ENCODE peak calls at places on chromosomes 13 and 19, in five cellular contexts. C is tibial artery, F is breast epithelium, I is cardiac fibroblast, J is fibroblast of mammary gland. Y is an unnamed sample.

GRCh38 chr19:46913198-46913851 is 52.5 kb downstream of the ARHGAP35 start:
- DNase-seq in I (no peak), J (no peak), F (no peak), C (no peak), Y (no peak)

GRCh38 chr19:54459282-54460229 is 4.0 kb downstream of the LENG9 start:
- DNase-seq in F (no peak), C (no peak), J (no peak), I (no peak), Y (no peak)

GRCh38 chr13:44382635-44383145 is 9.1 kb downstream of the SERP2 start:
- DNase-seq in I (no peak), C (no peak), J (no peak), F (no peak), Y (no peak)

GRCh38 chr13:95106562-95106961 is 194.7 kb downstream of the ABCC4 start:
- DNase-seq in C (no peak), F (no peak), I (peak), J (peak), Y (no peak)

GRCh38 chr13:110471833-110472162 is 89.7 kb downstream of the RAB20 start:
- DNase-seq in I (peak), F (no peak), J (peak), C (peak), Y (peak)

GRCh38 chr13:35724480-35724879 is 248.0 kb upstream of the MAB21L1 start:
- DNase-seq in J (peak), C (no peak), F (no peak), I (peak), Y (no peak)

GRCh38 chr19:52638601-52639000 is 446 bp upstream of the ZNF83 start:
- DNase-seq in I (no peak), F (no peak), C (peak), J (peak), Y (no peak)

GRCh38 chr19:30563691-30564090 is 191.5 kb downstream of the ZNF536 start:
- DNase-seq in I (no peak), F (no peak), C (no peak), J (no peak), Y (no peak)

GRCh38 chr19:2798733-2799132 is 13.4 kb downstream of the THOP1 start:
- DNase-seq in J (peak), I (no peak), F (no peak), C (no peak), Y (no peak)

GRCh38 chr13:107884564-107884963 is 330.8 kb downstream of the LIG4 start:
- DNase-seq in F (no peak), I (no peak), J (no peak), C (no peak), Y (no peak)

GRCh38 chr13:101556676-101557121 is 104.2 kb downstream of the ITGBL1 start:
- DNase-seq in C (peak), J (peak), F (no peak), I (peak), Y (no peak)

GRCh38 chr19:18856385-18857126 is 24.8 kb downstream of the UPF1 start:
- DNase-seq in J (peak), I (peak), F (no peak), C (no peak), Y (no peak)

GRCh38 chr19:57443121-57443696 is 8.1 kb downstream of the ZNF749 start:
- DNase-seq in I (no peak), J (no peak), F (no peak), C (no peak), Y (no peak)

GRCh38 chr13:48891586-48891985 is 84.1 kb upstream of the FNDC3A start:
- DNase-seq in J (peak), C (no peak), I (peak), F (no peak), Y (no peak)

GRCh38 chr13:109840201-109840892 is 54.0 kb upstream of the IRS2 start:
- DNase-seq in F (no peak), C (no peak), I (peak), J (peak), Y (no peak)

GRCh38 chr13:25729201-25729600 is 322.6 kb downstream of the SHISA2 start:
- DNase-seq in C (no peak), F (no peak), I (no peak), J (no peak), Y (no peak)

GRCh38 chr13:25727776-25728175 is 324.0 kb downstream of the SHISA2 start:
- DNase-seq in I (no peak), J (no peak), F (no peak), C (no peak), Y (no peak)

GRCh38 chr13:25727250-25727649 is 324.6 kb downstream of the SHISA2 start:
- DNase-seq in J (no peak), C (no peak), I (no peak), F (peak), Y (no peak)

GRCh38 chr13:25722893-25723292 is 328.9 kb downstream of the SHISA2 start:
- DNase-seq in F (no peak), C (no peak), I (no peak), J (no peak), Y (no peak)

DNA sequence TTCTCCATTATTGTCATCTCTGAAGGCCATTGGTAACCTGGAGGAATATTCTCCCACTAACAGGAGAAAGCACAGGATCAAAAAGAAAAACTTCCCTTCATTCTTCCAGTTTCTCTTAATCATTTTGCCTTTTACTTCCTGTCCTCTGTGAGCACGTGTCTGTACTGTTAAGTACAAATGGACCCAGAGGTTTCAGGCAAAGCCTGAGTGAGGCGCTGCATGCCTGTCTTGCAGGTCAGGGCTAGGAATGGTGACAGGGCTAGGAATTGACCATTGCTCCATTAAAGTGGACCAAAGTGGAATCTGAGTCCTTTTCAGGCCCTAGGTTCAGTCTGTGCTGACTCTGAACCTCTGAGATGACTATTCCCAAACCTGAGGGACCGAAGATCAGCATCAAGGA is 326.7 kb downstream of the SHISA2 start:
- DNase-seq in I (no peak), F (no peak), J (no peak), C (no peak), Y (no peak)
- TF ChIP-seq CTCF in I (no peak), F (no peak), J (no peak), C (no peak), Y (no peak)

DNA sequence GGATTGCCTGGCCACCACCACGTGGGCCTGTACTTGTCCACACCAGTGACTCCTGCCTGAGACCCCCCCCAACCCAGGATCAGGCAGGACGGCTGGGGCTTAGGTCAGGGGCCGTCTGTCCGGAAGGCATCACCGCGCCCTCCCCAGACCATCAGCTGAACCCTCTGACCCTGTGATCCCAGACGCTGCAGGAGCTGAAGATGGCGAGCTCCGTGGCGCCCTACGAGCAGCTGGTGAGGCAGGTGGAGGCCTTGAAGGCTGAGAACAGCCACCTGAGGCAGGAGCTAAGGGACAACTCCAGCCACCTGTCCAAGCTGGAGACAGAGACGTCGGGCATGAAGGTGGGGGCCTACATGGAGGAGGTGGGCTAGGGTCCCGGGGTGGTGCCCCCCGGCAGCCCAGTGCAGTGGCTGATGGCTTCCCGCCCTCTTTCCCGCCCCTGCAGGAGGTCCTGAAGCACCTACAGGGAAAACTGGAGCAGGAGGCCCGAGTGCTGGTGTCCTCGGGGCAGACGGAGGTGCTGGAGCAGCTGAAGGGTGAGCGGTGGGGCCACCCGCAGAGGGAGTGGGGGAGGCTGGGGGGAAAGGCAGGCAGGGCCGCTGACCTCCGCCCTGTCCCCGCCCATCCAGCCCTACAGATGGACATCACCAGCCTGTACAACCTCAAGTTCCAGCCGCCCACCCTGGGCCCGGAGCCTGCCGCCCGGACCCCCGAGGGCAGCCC is 3.0 kb downstream of the APC2 start:
- DNase-seq in I (no peak), F (no peak), J (no peak), C (no peak), Y (no peak)
- H3K4me3 ChIP-seq in I (no peak), F (peak), J (no peak), C (no peak), Y (no peak)

DNA sequence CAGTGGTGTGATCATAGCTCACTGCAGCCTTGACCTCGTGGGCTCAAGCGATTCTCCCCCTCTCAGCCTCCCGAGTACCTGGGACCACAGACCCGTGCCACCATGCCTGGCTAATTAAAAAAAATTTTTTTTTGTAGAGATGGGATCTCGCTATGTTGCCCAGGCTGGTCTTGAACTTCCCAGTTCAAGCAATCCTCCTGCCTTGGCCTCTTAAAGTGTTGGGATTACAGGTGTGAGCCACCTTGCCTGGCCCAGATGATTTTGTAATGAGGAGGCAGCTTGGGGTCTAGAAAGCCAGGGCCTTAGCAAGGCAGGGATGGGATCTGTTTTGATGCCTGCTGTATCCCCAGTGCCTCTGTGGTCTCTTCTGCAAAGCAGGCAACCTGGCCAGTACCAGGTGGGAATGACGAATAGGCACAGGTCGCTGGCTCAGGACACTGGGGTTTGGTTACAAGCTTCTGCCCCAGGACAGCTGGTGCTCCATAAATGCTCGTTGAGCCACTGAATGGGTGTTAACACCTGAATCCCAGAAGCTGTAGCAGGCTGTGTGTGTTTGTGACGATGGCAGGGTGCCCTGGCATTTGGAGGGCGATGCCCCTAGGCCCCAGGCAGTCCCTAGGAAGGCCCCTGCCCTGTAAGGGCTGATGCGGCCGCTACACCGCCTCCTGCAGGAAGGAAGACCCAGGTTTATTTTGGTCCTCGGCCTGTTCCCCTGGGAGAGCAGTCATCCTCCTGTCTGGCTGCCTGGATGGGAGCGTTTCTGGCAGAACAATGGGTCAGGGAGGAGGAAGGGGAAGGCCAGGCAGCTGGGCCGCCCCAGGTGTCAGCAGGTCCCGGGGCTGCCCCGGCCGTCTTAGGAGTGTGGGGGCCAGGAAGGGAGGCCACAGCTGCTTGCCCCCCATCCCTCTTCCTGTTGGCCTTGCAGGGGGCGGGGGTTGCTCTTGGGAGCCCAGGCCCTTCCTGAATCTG is 8.6 kb downstream of the TNFAIP8L1 start:
- DNase-seq in I (peak), J (peak), C (no peak), F (no peak), Y (no peak)
- TF ChIP-seq CTCF in I (peak), J (peak), C (no peak), F (no peak), Y (no peak)

DNA sequence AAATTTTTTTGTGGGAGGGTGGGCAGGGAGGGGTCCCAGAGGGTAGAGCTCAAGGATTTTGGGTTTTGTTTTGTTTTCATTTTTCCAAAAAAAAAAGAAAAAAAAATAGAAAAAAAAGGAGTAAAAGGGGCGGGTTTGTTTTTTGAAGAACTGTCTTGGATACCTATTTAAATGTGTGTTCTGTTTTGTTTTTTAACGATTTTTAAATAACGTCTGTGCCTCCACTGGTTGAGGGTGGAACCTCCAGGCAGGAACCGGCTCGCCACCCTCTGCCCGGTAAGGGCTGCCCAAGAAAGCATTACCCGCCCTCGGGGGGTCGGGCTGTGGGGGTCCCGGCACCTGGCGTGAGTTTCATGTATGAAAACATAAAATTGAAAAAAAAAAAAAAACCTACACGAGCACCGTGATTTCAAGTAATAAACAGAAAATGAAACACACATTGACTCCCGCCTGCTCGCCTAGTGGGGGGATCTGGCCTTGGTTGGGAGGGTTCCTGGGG is 10.4 kb downstream of the MIDN start:
- DNase-seq in C (no peak), I (no peak), F (no peak), J (no peak), Y (no peak)
- H3K4me3 ChIP-seq in C (peak), I (no peak), F (peak), J (no peak), Y (peak)

GRCh38 chr13:87259479-87260083 is 411.6 kb upstream of the SLITRK5 start:
- DNase-seq in I (no peak), J (no peak), C (no peak), F (no peak), Y (no peak)
- TF ChIP-seq CTCF in I (no peak), J (no peak), C (no peak), F (no peak), Y (no peak)

GRCh38 chr19:21221653-21222052 is 79.8 kb downstream of the ZNF431 start:
- DNase-seq in I (peak), C (no peak), F (no peak), J (no peak), Y (no peak)
- H3K4me3 ChIP-seq in I (no peak), C (no peak), F (no peak), J (no peak), Y (no peak)